ENCODE peak calls at places on chromosomes 5 and 9, in nine cellular contexts. S is stomach; F is neural progenitor cell; V is WERI-Rb-1; U is CD8-positive, alpha-beta T cell; K is brain microvascular endothelial cell; W is fibroblast of lung; I is tibial artery; Q is GM12878. Z is an unnamed sample. For H3K36me3, the result is how much of the 10 kb centered on the place peaks cover.

GRCh38 chr5:1005362-1005851 is 3.2 kb upstream of the NKD2 start:
- DNase-seq in S (peak), F (no peak), V (peak), U (no peak), K (no peak), W (no peak), I (peak), Q (no peak), Z (no peak)

GRCh38 chr9:4389755-4390154 is 89.9 kb upstream of the GLIS3 start:
- DNase-seq in S (no peak), F (no peak), V (no peak), U (no peak), K (no peak), W (no peak), I (no peak), Q (no peak), Z (no peak)

GRCh38 chr5:107458322-107458721 is 212.4 kb downstream of the EFNA5 start:
- DNase-seq in S (no peak), F (no peak), V (no peak), U (no peak), K (no peak), W (no peak), I (no peak), Q (no peak), Z (no peak)

GRCh38 chr9:4228142-4228541 is 71.7 kb downstream of the GLIS3 start:
- DNase-seq in S (no peak), F (no peak), V (no peak), U (no peak), K (no peak), W (no peak), I (no peak), Q (no peak), Z (no peak)

GRCh38 chr5:13601152-13601551 is 343.3 kb downstream of the DNAH5 start:
- DNase-seq in S (no peak), F (no peak), V (no peak), U (no peak), K (peak), W (peak), I (no peak), Q (no peak), Z (peak)

GRCh38 chr5:107565791-107566536 is 104.8 kb downstream of the EFNA5 start:
- DNase-seq in S (no peak), F (peak), V (no peak), U (no peak), K (no peak), W (peak), I (no peak), Q (no peak), Z (no peak)

GRCh38 chr9:112331676-112331955 is 1.8 kb downstream of the PTBP3 start:
- DNase-seq in S (no peak), F (no peak), V (no peak), U (no peak), K (no peak), W (no peak), I (no peak), Q (no peak), Z (no peak)

GRCh38 chr5:41820150-41820549 is 50.1 kb downstream of the OXCT1 start:
- DNase-seq in S (no peak), F (no peak), V (no peak), U (no peak), K (no peak), W (no peak), I (no peak), Q (no peak), Z (no peak)

GRCh38 chr9:28927711-28928110 is 1354.4 kb upstream of the C9orf72 start:
- DNase-seq in S (no peak), F (no peak), V (no peak), U (no peak), K (no peak), W (no peak), I (no peak), Q (no peak), Z (peak)

GRCh38 chr9:73575661-73576060 is 424.0 kb downstream of the ANXA1 start:
- DNase-seq in S (no peak), F (no peak), V (no peak), U (no peak), K (no peak), W (no peak), I (no peak), Q (no peak), Z (no peak)

GRCh38 chr9:137397675-137398423 is 25.1 kb downstream of the EXD3 start:
- DNase-seq in S (no peak), F (peak), V (no peak), U (no peak), K (no peak), W (no peak), I (no peak), Q (no peak), Z (no peak)

GRCh38 chr5:6700686-6701355 is 12.4 kb upstream of the TENT4A start:
- DNase-seq in S (peak), F (no peak), V (no peak), U (no peak), K (no peak), W (no peak), I (no peak), Q (no peak), Z (no peak)

GRCh38 chr5:96509313-96509712 is 76.3 kb upstream of the PCSK1 start:
- DNase-seq in S (no peak), F (no peak), V (no peak), U (no peak), K (no peak), W (peak), I (no peak), Q (no peak), Z (no peak)

GRCh38 chr5:28710360-28710759 is 1672.0 kb upstream of the CDH9 start:
- DNase-seq in S (no peak), F (no peak), V (no peak), U (no peak), K (no peak), W (no peak), I (no peak), Q (no peak), Z (no peak)

GRCh38 chr5:65034782-65035181 is 266.1 kb downstream of the CWC27 start:
- DNase-seq in S (no peak), F (peak), V (peak), U (no peak), K (no peak), W (no peak), I (no peak), Q (no peak), Z (no peak)

GRCh38 chr5:122424211-122424610 is 112.2 kb downstream of the SNCAIP start:
- DNase-seq in S (no peak), F (peak), V (no peak), U (no peak), K (no peak), W (no peak), I (no peak), Q (no peak), Z (no peak)

GRCh38 chr9:104028827-104029226 is 65.3 kb upstream of the SMC2 start:
- DNase-seq in S (no peak), F (no peak), V (no peak), U (no peak), K (no peak), W (no peak), I (no peak), Q (no peak), Z (no peak)

GRCh38 chr5:117454716-117455212 is 880.1 kb upstream of the SEMA6A start:
- DNase-seq in S (peak), F (peak), V (peak), U (peak), K (no peak), W (no peak), I (peak), Q (peak), Z (no peak)

GRCh38 chr9:20236676-20237075 is 385.6 kb downstream of the MLLT3 start:
- DNase-seq in S (no peak), F (no peak), V (no peak), U (no peak), K (no peak), W (no peak), I (no peak), Q (no peak), Z (no peak)

GRCh38 chr9:75624984-75625383 is 265.5 kb upstream of the PCSK5 start:
- DNase-seq in S (no peak), F (no peak), V (no peak), U (no peak), K (no peak), W (no peak), I (no peak), Q (no peak), Z (no peak)

GRCh38 chr9:6218099-6218502 is 2.5 kb downstream of the IL33 start:
- DNase-seq in S (no peak), F (no peak), V (no peak), U (no peak), K (no peak), W (peak), I (no peak), Q (no peak), Z (peak)

GRCh38 chr9:33472171-33472920 is 1.4 kb downstream of the NOL6 start:
- DNase-seq in S (peak), F (no peak), V (no peak), U (no peak), K (no peak), W (no peak), I (peak), Q (no peak), Z (no peak)

GRCh38 chr9:115134941-115135340 is 17.0 kb upstream of the TNC start:
- DNase-seq in S (no peak), F (no peak), V (no peak), U (no peak), K (no peak), W (peak), I (no peak), Q (no peak), Z (no peak)

GRCh38 chr5:73591102-73591695 is 25.7 kb downstream of the UTP15 start:
- DNase-seq in S (no peak), F (peak), V (peak), U (peak), K (peak), W (peak), I (no peak), Q (peak), Z (peak)

GRCh38 chr9:81318571-81318970 is 370.8 kb downstream of the TLE1 start:
- DNase-seq in S (no peak), F (no peak), V (no peak), U (no peak), K (peak), W (peak), I (no peak), Q (no peak), Z (peak)

GRCh38 chr9:89408628-89409101 is 89.2 kb downstream of the SEMA4D start:
- DNase-seq in S (no peak), F (no peak), V (no peak), U (peak), K (no peak), W (no peak), I (no peak), Q (no peak), Z (no peak)

GRCh38 chr5:77724934-77725333 is 51.2 kb downstream of the TBCA start:
- DNase-seq in S (no peak), F (no peak), V (no peak), U (no peak), K (no peak), W (no peak), I (no peak), Q (no peak), Z (no peak)

GRCh38 chr5:134569758-134570364 is 44.4 kb downstream of the JADE2 start:
- DNase-seq in S (no peak), F (no peak), V (no peak), U (no peak), K (no peak), W (no peak), I (no peak), Q (no peak), Z (no peak)

GRCh38 chr5:134570365-134570758 is 44.9 kb downstream of the JADE2 start:
- DNase-seq in S (no peak), F (no peak), V (no peak), U (no peak), K (no peak), W (no peak), I (no peak), Q (no peak), Z (no peak)

GRCh38 chr5:134567651-134568338 is 42.3 kb downstream of the JADE2 start:
- DNase-seq in S (no peak), F (no peak), V (no peak), U (no peak), K (no peak), W (peak), I (peak), Q (no peak), Z (no peak)

GRCh38 chr5:134568339-134568700 is 42.9 kb downstream of the JADE2 start:
- DNase-seq in S (no peak), F (no peak), V (no peak), U (no peak), K (no peak), W (no peak), I (no peak), Q (no peak), Z (no peak)

DNA sequence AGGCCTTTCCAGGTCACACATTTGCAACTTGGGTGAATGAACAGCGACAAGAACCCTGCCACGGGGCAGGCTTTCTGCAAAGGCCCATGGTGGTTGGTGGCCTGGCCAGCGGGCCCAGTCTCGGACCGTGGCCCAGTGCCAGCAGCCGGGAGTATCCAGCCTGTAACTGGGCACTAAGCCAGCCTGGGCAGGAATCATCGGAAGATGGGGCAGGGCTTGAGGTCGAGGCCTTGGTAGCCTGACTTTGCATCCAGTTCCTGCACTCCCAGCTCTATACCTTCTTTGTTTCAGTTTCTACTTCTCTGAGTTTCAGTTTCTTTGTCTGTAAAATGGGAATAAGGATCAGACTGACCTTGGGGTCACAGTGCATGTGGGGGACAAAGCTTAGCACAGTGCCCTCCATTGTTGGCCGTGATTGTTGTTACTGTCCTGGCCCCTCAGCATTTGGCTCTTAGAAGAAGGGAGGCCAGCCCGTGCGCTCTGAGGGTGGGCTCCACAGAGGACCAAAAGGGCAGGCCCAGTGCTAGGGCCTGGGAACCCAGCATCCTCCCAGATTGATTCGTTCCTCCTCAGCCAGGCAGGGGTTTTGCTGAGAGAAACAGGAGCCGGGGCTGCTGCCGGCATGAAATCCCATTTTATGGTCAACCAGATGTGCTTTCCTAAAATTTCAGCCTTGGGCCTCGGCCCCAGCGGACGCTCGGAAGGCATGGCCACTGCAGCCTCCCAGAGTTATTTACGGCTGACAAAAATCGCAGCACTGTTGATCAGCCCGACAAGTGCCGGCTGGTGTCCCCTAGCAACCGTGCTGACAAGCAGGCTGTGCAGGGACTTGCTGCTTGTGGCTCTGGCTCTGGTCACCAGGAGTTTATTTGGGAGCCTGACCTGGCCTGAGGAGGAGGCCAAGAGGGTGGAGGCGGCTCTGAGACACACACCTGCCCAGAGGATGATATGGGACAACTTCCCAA is 43.6 kb downstream of the JADE2 start:
- DNase-seq in S (peak), F (peak), V (no peak), U (no peak), K (no peak), W (peak), I (peak), Q (no peak), Z (no peak)
- H3K4me3 ChIP-seq in S (no peak), F (no peak), V (no peak), U (no peak), K (no peak), W (no peak), I (no peak), Q (no peak), Z (no peak)

GRCh38 chr5:135832263-135832555 is 2.3 kb upstream of the SLC25A48 start:
- DNase-seq in S (no peak), F (no peak), V (no peak), U (no peak), K (no peak), W (no peak), I (no peak), Q (no peak), Z (no peak)
- TF ChIP-seq CTCF in S (no peak), F (no peak), V (no peak), U (no peak), K (no peak), W (no peak), I (no peak), Q (no peak), Z (no peak)

GRCh38 chr9:133401588-133401987 is 16.2 kb downstream of the REXO4 start:
- DNase-seq in S (no peak), F (no peak), V (no peak), U (no peak), K (no peak), W (no peak), I (no peak), Q (no peak), Z (no peak)
- H3K36me3 ChIP-seq in S (under half), F (under half), V (under half), U (under half), K (under half), W (under half), I (under half), Q (under half), Z (under half)

DNA sequence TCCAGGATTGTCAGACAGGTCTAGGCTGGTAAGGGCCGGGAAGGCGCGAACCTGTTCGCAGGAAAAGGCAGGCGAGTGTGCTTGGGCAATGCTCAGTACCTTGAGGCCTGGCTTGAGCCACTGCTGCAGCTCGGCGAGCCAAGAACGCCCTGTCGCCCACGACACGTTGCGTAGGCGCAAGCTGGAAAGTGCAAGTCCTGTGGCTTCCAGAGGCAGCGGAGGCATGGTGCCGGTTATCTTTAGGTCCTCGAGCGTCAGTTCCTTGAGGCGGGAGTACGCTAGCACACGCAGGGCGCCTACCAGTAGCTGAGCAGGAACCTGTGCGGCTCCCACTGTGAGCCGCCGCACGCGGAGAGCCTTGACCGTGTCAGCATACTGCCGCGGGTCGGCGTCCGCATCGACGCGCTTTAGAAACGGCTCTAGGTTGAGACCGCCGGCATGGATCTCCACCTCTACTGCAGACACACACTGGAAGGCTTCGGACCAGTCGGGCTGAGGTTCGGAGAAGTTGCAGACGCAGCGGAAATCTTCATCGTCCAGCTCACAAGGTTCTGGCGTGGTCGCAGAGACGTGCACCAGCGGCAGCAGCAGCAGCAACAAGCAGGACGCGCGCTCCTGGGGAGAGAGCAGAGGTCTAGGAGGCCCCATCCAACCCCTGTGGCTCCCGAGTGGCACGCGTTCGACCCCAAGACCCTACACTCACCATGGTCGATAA is 452 bp downstream of the CD14 start:
- DNase-seq in S (peak), F (no peak), V (peak), U (peak), K (peak), W (peak), I (peak), Q (no peak), Z (no peak)
- H3K4me3 ChIP-seq in S (peak), F (no peak), V (peak), U (peak), K (peak), W (peak), I (peak), Q (peak), Z (peak)

DNA sequence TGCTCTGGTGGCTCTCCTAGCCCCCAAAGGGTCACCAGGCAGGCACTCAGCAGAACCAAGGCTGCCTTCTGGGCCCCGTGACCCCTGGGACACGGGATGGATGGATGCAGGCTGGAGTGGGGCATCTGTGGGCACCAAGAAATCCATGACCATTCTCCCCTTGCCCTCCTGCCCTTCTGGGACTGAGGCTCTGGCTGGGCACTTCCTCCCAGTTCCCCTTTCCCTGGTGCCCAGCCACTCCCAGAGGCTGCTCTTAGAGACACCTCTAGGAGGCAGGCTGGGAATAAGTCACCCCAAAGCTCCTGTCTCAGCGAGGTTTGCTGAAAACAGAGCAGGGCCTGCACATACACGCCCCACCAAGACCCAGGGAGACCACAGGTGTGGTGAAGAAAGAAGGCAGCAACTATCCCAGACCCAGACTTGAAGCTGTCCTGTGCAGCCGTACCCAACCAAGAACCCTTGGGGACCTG is 943 bp downstream of the STING1 start:
- DNase-seq in S (no peak), F (no peak), V (no peak), U (no peak), K (no peak), W (no peak), I (peak), Q (no peak), Z (no peak)
- TF ChIP-seq CTCF in S (no peak), F (no peak), V (no peak), U (no peak), K (peak), W (peak), I (peak), Q (no peak), Z (peak)

GRCh38 chr5:150126199-150126920 is 29.3 kb downstream of the PDGFRB start:
- DNase-seq in S (no peak), F (no peak), V (no peak), U (no peak), K (no peak), W (no peak), I (no peak), Q (no peak), Z (no peak)
- H3K36me3 ChIP-seq in S (under half), F (under half), V (under half), U (under half), K (half or more), W (half or more), I (half or more), Q (under half), Z (under half)

Z was measured in kidney epithelial cell.